ENCODE peak calls at places on chromosomes 7 and 10, in four cellular contexts. H, G, E and Q are unnamed samples.
A peak's percentile ranks its signal among the peaks of the same experiment; 100 is the strongest.

GRCh38 chr10:117425908-117426566 is 50.8 kb upstream of the PDZD8 start:
- DNase-seq in H (no peak), G (no peak), E (no peak), Q (no peak)

GRCh38 chr10:129174167-129175014 is 292.6 kb upstream of the MGMT start:
- DNase-seq in H (no peak), G (no peak), E (no peak), Q (no peak)

GRCh38 chr10:26326874-26327273 is 110.3 kb downstream of the GAD2 start:
- DNase-seq in H (no peak), G (no peak), E (no peak), Q (no peak)

GRCh38 chr10:123521076-123521475 is 145.1 kb upstream of the GPR26 start:
- DNase-seq in E (no peak), H (no peak), G (no peak), Q (no peak)

GRCh38 chr10:51020175-51020574 is 54.1 kb upstream of the PRKG1 start:
- DNase-seq in E (no peak), H (no peak), G (no peak), Q (no peak)

GRCh38 chr10:107417446-107417845 is 252.9 kb upstream of the SORCS1 start:
- DNase-seq in G (no peak), H (no peak), E (no peak), Q (no peak)

GRCh38 chr7:103811997-103812396 is 177.5 kb downstream of the RELN start:
- DNase-seq in G (no peak), E (peak; percentile 41), H (peak; percentile 13), Q (no peak)

GRCh38 chr7:68722044-68722443 is 876.2 kb upstream of the AUTS2 start:
- DNase-seq in H (no peak), G (no peak), E (peak; percentile 88), Q (no peak)

GRCh38 chr10:78139336-78139735 is 105.7 kb downstream of the RPS24 start:
- DNase-seq in E (no peak), H (no peak), G (peak; percentile 65), Q (no peak)

GRCh38 chr7:375901-376305 is 85.9 kb downstream of the FOXL3 start:
- DNase-seq in G (peak; percentile 37), H (no peak), E (no peak), Q (no peak)

GRCh38 chr7:100818825-100819224 is 8.5 kb downstream of the EPHB4 start:
- DNase-seq in G (no peak), H (no peak), E (no peak), Q (no peak)

GRCh38 chr10:103654925-103655324 is 161.4 kb downstream of the NEURL1 start:
- DNase-seq in H (no peak), G (no peak), E (no peak), Q (no peak)

GRCh38 chr7:158567153-158567603 is 20.4 kb downstream of the PTPRN2 start:
- DNase-seq in G (peak; percentile 84), H (no peak), E (no peak), Q (no peak)

GRCh38 chr7:137962875-137963507 is 38.9 kb downstream of the CREB3L2 start:
- DNase-seq in H (peak; percentile 87), G (peak; percentile 46), E (no peak), Q (no peak)

GRCh38 chr10:64033710-64034109 is 512.5 kb downstream of the REEP3 start:
- DNase-seq in E (no peak), H (no peak), G (no peak), Q (no peak)

GRCh38 chr7:23230586-23231195 is 15.9 kb upstream of the GPNMB start:
- DNase-seq in G (no peak), H (no peak), E (no peak), Q (no peak)

GRCh38 chr7:107708956-107709355 is 35.0 kb upstream of the CBLL1 start:
- DNase-seq in E (no peak), G (no peak), H (no peak), Q (no peak)

GRCh38 chr7:94509264-94509878 is at the start of gene CASD1:
- DNase-seq in H (no peak), E (peak; percentile 79), G (no peak), Q (no peak)

GRCh38 chr7:49295136-49295535 is 370.8 kb downstream of the CDC14C start:
- DNase-seq in H (peak; percentile 74), G (no peak), E (peak; percentile 42), Q (no peak)

GRCh38 chr7:50394315-50394714 is 55.8 kb downstream of the FIGNL1 start:
- DNase-seq in E (no peak), H (no peak), G (no peak), Q (no peak)

GRCh38 chr10:119807960-119808697 is 64.5 kb downstream of the MCMBP start:
- DNase-seq in E (peak; percentile 70), G (no peak), H (peak; percentile 25), Q (peak; percentile 49)

GRCh38 chr7:157734926-157735640 is 398.3 kb downstream of the DNAJB6 start:
- DNase-seq in G (no peak), H (no peak), E (no peak), Q (no peak)

GRCh38 chr7:116451958-116452729 is 47.4 kb upstream of the CAV2 start:
- DNase-seq in H (no peak), G (no peak), E (no peak), Q (no peak)

GRCh38 chr7:91164948-91165845 is 99.0 kb upstream of the FZD1 start:
- DNase-seq in H (peak; percentile 91), G (no peak), E (peak; percentile 28), Q (no peak)

GRCh38 chr10:129501652-129502436 is 34.8 kb downstream of the MGMT start:
- DNase-seq in H (peak; percentile 52), E (no peak), G (no peak), Q (no peak)

GRCh38 chr7:74379938-74380337 is 73.8 kb upstream of the GTF2IRD1 start:
- DNase-seq in E (no peak), G (peak; percentile 14), H (no peak), Q (no peak)

GRCh38 chr7:151824285-151824950 is 52.5 kb downstream of the PRKAG2 start:
- DNase-seq in G (no peak), H (no peak), E (no peak), Q (peak; percentile 4)